ENCODE peak calls at places on chromosomes 3 and 15, in four cellular contexts. Y is GM12878, X is K562, V is IMR-90. Q is an unnamed sample.

GRCh38 chr3:141336672-141337522 is 31.4 kb upstream of the ZBTB38 start:
- DNase-seq in Y (peak; percentile 95), X (peak; percentile 49), V (peak; percentile 87), Q (peak; percentile 65)

GRCh38 chr3:17039579-17039978 is 154.8 kb downstream of the PLCL2 start:
- DNase-seq in Y (no peak), X (no peak), V (peak; percentile 92), Q (peak; percentile 93)

GRCh38 chr15:68199340-68199739 is 5.8 kb downstream of the CALML4 start:
- DNase-seq in Y (no peak), X (no peak), V (no peak), Q (no peak)

GRCh38 chr3:171000281-171000680 is 26.2 kb downstream of the SLC2A2 start:
- DNase-seq in Y (no peak), X (no peak), V (peak; percentile 11), Q (no peak)

GRCh38 chr3:31399270-31399669 is 133.5 kb upstream of the STT3B start:
- DNase-seq in Y (no peak), X (no peak), V (no peak), Q (no peak)

GRCh38 chr3:52291508-52292181 is 4.0 kb downstream of the GLYCTK start:
- DNase-seq in Y (no peak), X (peak; percentile 52), V (no peak), Q (no peak)

GRCh38 chr3:72248389-72248761 is 463.4 kb upstream of the PROK2 start:
- DNase-seq in Y (no peak), X (no peak), V (no peak), Q (no peak)

GRCh38 chr15:52100807-52101206 is 11.8 kb downstream of the BCL2L10 start:
- DNase-seq in Y (peak; percentile 69), X (peak; percentile 86), V (peak; percentile 94), Q (no peak)

GRCh38 chr15:77537006-77537405 is 95.7 kb downstream of the LINGO1 start:
- DNase-seq in Y (no peak), X (no peak), V (no peak), Q (no peak)

GRCh38 chr3:32118215-32118614 is 11.8 kb downstream of the GPD1L start:
- DNase-seq in Y (no peak), X (no peak), V (no peak), Q (no peak)

GRCh38 chr15:74406992-74407705 is 26.6 kb downstream of the SEMA7A start:
- DNase-seq in Y (no peak), X (no peak), V (peak; percentile 93), Q (peak; percentile 21)

GRCh38 chr3:179653106-179653776 is 401 bp downstream of the USP13 start:
- DNase-seq in Y (no peak), X (peak; percentile 64), V (peak; percentile 82), Q (peak; percentile 69)

GRCh38 chr3:15815696-15816095 is 17.9 kb upstream of the ANKRD28 start:
- DNase-seq in Y (no peak), X (peak; percentile 34), V (peak; percentile 88), Q (peak; percentile 21)

DNA sequence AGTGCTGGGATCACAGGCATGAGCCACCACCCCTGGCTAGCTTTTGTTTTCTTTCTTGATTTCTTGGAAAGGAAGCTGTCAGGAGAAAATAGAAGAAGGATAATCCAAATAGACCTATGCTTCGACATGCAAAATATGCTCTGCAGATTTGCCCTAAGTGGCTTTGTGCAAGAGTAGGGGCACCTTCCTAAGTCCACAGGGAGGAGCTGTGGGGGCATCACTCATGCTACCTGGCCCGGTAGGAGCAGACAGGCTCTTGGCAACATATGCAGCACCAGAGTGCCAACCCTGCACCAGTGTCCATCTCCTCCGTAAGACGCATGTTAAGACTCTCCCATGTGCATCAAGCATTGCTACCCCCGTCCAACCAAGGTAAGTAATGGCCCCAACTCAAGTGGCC is 190.7 kb upstream of the UBE2E1 start:
- DNase-seq in Y (no peak), X (no peak), V (no peak), Q (no peak)
- TF ChIP-seq ELK1 in Y (no peak), X (no peak), V (no peak), Q (no peak)

DNA sequence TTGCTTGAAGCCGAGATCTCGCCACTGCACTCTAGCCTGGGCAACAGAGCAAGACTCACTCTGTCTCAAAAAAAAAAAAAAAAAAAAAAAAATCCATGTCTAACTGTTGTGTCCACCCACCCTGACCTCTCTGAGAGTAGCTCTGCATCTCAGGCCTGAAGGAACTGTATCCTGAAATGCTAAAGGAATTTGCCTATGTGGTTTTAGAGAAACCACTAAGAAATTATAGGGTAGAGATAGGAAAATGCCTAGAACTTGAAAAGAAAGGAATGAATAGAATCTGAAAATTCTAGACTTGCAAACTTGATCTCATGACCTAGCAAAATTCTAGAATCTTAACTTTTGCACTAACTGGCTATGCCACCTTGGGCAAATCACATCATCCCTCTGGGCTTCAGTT is 217.5 kb upstream of the ROPN1 start:
- DNase-seq in Y (no peak), X (no peak), V (no peak), Q (no peak)
- TF ChIP-seq ELK1 in Y (no peak), X (no peak), V (no peak), Q (no peak)

GRCh38 chr3:134614955-134615354 is 35.9 kb downstream of the KY start:
- DNase-seq in Y (no peak), X (no peak), V (peak; percentile 41), Q (no peak)

GRCh38 chr3:134610455-134611385 is 40.1 kb downstream of the KY start:
- DNase-seq in Y (no peak), X (no peak), V (no peak), Q (no peak)

GRCh38 chr3:134611516-134611915 is 39.3 kb downstream of the KY start:
- DNase-seq in Y (no peak), X (no peak), V (no peak), Q (no peak)

GRCh38 chr3:134615743-134616142 is 35.1 kb downstream of the KY start:
- DNase-seq in Y (no peak), X (no peak), V (no peak), Q (no peak)

GRCh38 chr3:134613006-134613520 is 37.8 kb downstream of the KY start:
- DNase-seq in Y (no peak), X (no peak), V (no peak), Q (no peak)
- TF ChIP-seq ELK1 in Y (no peak), X (no peak), V (no peak), Q (no peak)

GRCh38 chr3:136381051-136381450 is 130.9 kb downstream of the PCCB start:
- DNase-seq in Y (no peak), X (no peak), V (peak; percentile 10), Q (no peak)

GRCh38 chr3:136378011-136378410 is 127.9 kb downstream of the PCCB start:
- DNase-seq in Y (no peak), X (no peak), V (no peak), Q (no peak)

GRCh38 chr3:136385457-136385856 is 135.3 kb downstream of the PCCB start:
- DNase-seq in Y (no peak), X (no peak), V (no peak), Q (no peak)

GRCh38 chr3:136377499-136377898 is 127.4 kb downstream of the PCCB start:
- DNase-seq in Y (no peak), X (no peak), V (no peak), Q (no peak)

DNA sequence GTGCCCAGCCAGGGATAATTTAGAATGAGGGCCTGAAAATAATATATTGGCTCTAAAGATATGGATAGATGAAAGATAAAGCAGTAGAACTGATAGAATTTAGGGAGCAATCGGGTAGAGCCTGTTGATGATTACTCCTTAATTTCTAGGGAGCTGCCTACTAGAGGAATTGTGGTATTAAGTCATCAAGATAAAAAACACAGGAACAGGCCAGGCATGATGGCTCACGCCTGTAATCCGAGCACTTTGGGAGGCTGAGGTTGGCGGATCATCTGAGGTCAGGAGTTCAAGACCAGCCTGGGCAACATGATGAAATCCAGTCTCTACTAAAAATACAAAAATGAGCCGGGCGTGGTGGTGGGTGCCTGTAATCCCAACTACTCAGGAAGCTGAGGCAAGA is 130.4 kb downstream of the PCCB start:
- DNase-seq in Y (no peak), X (no peak), V (peak; percentile 34), Q (no peak)
- TF ChIP-seq ELK1 in Y (no peak), X (no peak), V (no peak), Q (no peak)

GRCh38 chr3:34843479-34843870 is 795.9 kb upstream of the ARPP21 start:
- DNase-seq in Y (no peak), X (no peak), V (no peak), Q (no peak)

GRCh38 chr3:34832865-34833508 is 806.3 kb upstream of the ARPP21 start:
- DNase-seq in Y (no peak), X (no peak), V (no peak), Q (no peak)

GRCh38 chr3:34842706-34843478 is 796.4 kb upstream of the ARPP21 start:
- DNase-seq in Y (no peak), X (no peak), V (no peak), Q (no peak)

GRCh38 chr3:34837848-34838741 is 801.2 kb upstream of the ARPP21 start:
- DNase-seq in Y (no peak), X (no peak), V (no peak), Q (no peak)
- TF ChIP-seq ELK1 in Y (no peak), X (no peak), V (no peak), Q (no peak)

DNA sequence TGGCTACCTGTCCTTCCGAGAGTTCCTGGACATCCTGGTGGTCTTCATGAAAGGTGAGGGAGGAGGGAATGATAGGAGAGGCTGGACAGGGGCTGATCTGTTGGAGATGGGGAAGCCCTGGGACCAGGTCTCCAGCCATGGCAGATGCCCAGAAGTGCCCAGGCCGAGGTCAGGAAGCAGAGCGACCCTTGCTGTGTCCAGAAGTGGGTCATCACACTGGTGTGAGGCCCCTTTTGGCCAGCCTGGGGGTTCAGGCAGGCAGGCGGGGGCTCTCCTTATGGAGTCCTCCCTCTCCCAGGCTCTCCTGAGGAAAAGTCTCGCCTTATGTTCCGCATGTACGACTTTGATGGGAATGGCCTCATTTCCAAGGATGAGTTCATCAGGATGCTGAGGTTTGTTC is 17.8 kb downstream of the DUOX1 start:
- DNase-seq in Y (no peak), X (no peak), V (no peak), Q (no peak)
- TF ChIP-seq ELK1 in Y (no peak), X (no peak), V (no peak), Q (no peak)

GRCh38 chr15:64763874-64764273 is 11.5 kb downstream of the RBPMS2 start:
- DNase-seq in Y (no peak), X (no peak), V (no peak), Q (no peak)

GRCh38 chr15:64761156-64761555 is 14.2 kb downstream of the RBPMS2 start:
- DNase-seq in Y (no peak), X (no peak), V (no peak), Q (no peak)

GRCh38 chr15:64763462-64763861 is 11.9 kb downstream of the RBPMS2 start:
- DNase-seq in Y (no peak), X (no peak), V (no peak), Q (no peak)

GRCh38 chr15:64763021-64763420 is 12.4 kb downstream of the RBPMS2 start:
- DNase-seq in Y (no peak), X (no peak), V (no peak), Q (no peak)

DNA sequence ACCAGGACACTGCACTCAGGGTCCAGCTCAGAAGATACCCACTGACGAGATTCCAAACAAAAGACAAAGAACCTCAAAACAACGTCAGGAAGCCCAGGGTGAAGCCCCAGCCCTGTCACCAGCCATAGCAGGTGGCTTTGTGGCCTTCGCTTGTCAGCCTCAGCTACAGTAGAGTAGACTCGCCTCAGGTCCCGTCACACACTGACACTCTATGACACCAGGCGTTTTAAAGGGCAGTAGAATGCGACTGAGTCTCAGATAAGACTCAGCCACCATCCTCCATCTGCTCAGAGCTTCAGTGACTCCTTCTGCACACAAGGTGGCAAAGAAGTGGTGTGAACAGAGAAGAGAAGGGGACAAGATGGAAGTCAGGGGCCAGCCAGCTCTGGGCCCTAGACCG is 12.8 kb downstream of the RBPMS2 start:
- DNase-seq in Y (no peak), X (no peak), V (no peak), Q (no peak)
- TF ChIP-seq ELK1 in Y (no peak), X (no peak), V (no peak), Q (no peak)

Q was measured in A549.